ENCODE peak calls at places on chromosomes 1 and 21, in six cellular contexts. One of them, this sample, is unnamed.

GRCh38 chr1:23904748-23905357 is 8.3 kb downstream of the CNR2 start:
- DNase-seq in PC-3: peak; percentile 79
- DNase-seq in fibroblast of villous mesenchyme: no peak
- DNase-seq in cardiac muscle cell: no peak
- DNase-seq in uterus: no peak
- DNase-seq in stomach: no peak
- DNase-seq in this sample: no peak

GRCh38 chr1:231040800-231041704 is 998 bp upstream of the FAM89A start:
- DNase-seq in PC-3: no peak
- DNase-seq in fibroblast of villous mesenchyme: peak; percentile 70
- DNase-seq in stomach: no peak
- DNase-seq in uterus: peak; percentile 44
- DNase-seq in cardiac muscle cell: peak; percentile 34
- DNase-seq in this sample: no peak

GRCh38 chr1:109107785-109108184 is 6.1 kb upstream of the ELAPOR1 start:
- DNase-seq in PC-3: no peak
- DNase-seq in uterus: no peak
- DNase-seq in fibroblast of villous mesenchyme: no peak
- DNase-seq in cardiac muscle cell: no peak
- DNase-seq in stomach: no peak
- DNase-seq in this sample: no peak

GRCh38 chr1:151193856-151194255 is 3.9 kb upstream of the VPS72 start:
- DNase-seq in cardiac muscle cell: no peak
- DNase-seq in stomach: no peak
- DNase-seq in PC-3: no peak
- DNase-seq in fibroblast of villous mesenchyme: no peak
- DNase-seq in uterus: no peak
- DNase-seq in this sample: no peak

GRCh38 chr1:89531480-89532139 is 7.0 kb downstream of the LRRC8B start:
- DNase-seq in stomach: no peak
- DNase-seq in PC-3: no peak
- DNase-seq in fibroblast of villous mesenchyme: no peak
- DNase-seq in cardiac muscle cell: no peak
- DNase-seq in uterus: no peak
- DNase-seq in this sample: no peak

GRCh38 chr1:158931055-158931737 is at the start of gene PYHIN1:
- DNase-seq in stomach: no peak
- DNase-seq in PC-3: no peak
- DNase-seq in fibroblast of villous mesenchyme: no peak
- DNase-seq in cardiac muscle cell: no peak
- DNase-seq in uterus: no peak
- DNase-seq in this sample: no peak

GRCh38 chr1:159076753-159077656 is at the start of gene AIM2:
- DNase-seq in fibroblast of villous mesenchyme: peak; percentile 70
- DNase-seq in uterus: no peak
- DNase-seq in cardiac muscle cell: no peak
- DNase-seq in PC-3: peak; percentile 55
- DNase-seq in stomach: peak; percentile 49
- DNase-seq in this sample: no peak

GRCh38 chr1:54273092-54273836 is 73.3 kb downstream of the MRPL37 start:
- DNase-seq in stomach: peak; percentile 87
- DNase-seq in PC-3: no peak
- DNase-seq in uterus: peak; percentile 93
- DNase-seq in cardiac muscle cell: no peak
- DNase-seq in fibroblast of villous mesenchyme: peak; percentile 94
- DNase-seq in this sample: peak; percentile 69

GRCh38 chr1:21665711-21666571 is 3.2 kb downstream of the RAP1GAP start:
- DNase-seq in uterus: peak; percentile 9
- DNase-seq in stomach: peak; percentile 31
- DNase-seq in PC-3: peak; percentile 22
- DNase-seq in fibroblast of villous mesenchyme: no peak
- DNase-seq in cardiac muscle cell: no peak
- DNase-seq in this sample: no peak

GRCh38 chr1:198359024-198359653 is 181.3 kb downstream of the ATP6V1G3 start:
- DNase-seq in cardiac muscle cell: no peak
- DNase-seq in PC-3: peak; percentile 6
- DNase-seq in fibroblast of villous mesenchyme: peak; percentile 45
- DNase-seq in stomach: no peak
- DNase-seq in uterus: no peak
- DNase-seq in this sample: no peak

GRCh38 chr1:9891207-9891606 is 18.9 kb downstream of the CTNNBIP1 start:
- DNase-seq in cardiac muscle cell: no peak
- DNase-seq in uterus: no peak
- DNase-seq in PC-3: peak; percentile 26
- DNase-seq in fibroblast of villous mesenchyme: no peak
- DNase-seq in stomach: no peak
- DNase-seq in this sample: no peak

GRCh38 chr1:91929246-91929645 is 20.0 kb upstream of the BRDT start:
- DNase-seq in PC-3: no peak
- DNase-seq in stomach: no peak
- DNase-seq in fibroblast of villous mesenchyme: peak; percentile 63
- DNase-seq in uterus: no peak
- DNase-seq in cardiac muscle cell: peak; percentile 62
- DNase-seq in this sample: no peak

GRCh38 chr1:113146242-113147072 is 73.5 kb downstream of the LRIG2 start:
- DNase-seq in uterus: no peak
- DNase-seq in stomach: no peak
- DNase-seq in fibroblast of villous mesenchyme: peak; percentile 74
- DNase-seq in cardiac muscle cell: peak; percentile 11
- DNase-seq in PC-3: no peak
- DNase-seq in this sample: no peak

GRCh38 chr1:234885601-234886000 is 243.0 kb downstream of the TOMM20 start:
- DNase-seq in fibroblast of villous mesenchyme: peak; percentile 70
- DNase-seq in PC-3: no peak
- DNase-seq in cardiac muscle cell: no peak
- DNase-seq in uterus: no peak
- DNase-seq in stomach: no peak
- DNase-seq in this sample: no peak

GRCh38 chr1:179955318-179955638 is 668 bp downstream of the CEP350 start:
- DNase-seq in fibroblast of villous mesenchyme: peak; percentile 29
- DNase-seq in uterus: no peak
- DNase-seq in stomach: no peak
- DNase-seq in PC-3: no peak
- DNase-seq in cardiac muscle cell: no peak
- DNase-seq in this sample: no peak

GRCh38 chr1:20184997-20185833 is 681 bp upstream of the UBXN10 start:
- DNase-seq in fibroblast of villous mesenchyme: no peak
- DNase-seq in cardiac muscle cell: no peak
- DNase-seq in PC-3: no peak
- DNase-seq in uterus: no peak
- DNase-seq in stomach: no peak
- DNase-seq in this sample: no peak

GRCh38 chr1:225467193-225468020 is 39.6 kb upstream of the LBR start:
- DNase-seq in cardiac muscle cell: no peak
- DNase-seq in stomach: peak; percentile 63
- DNase-seq in PC-3: no peak
- DNase-seq in uterus: peak; percentile 66
- DNase-seq in fibroblast of villous mesenchyme: peak; percentile 48
- DNase-seq in this sample: peak; percentile 48

GRCh38 chr1:45840704-45841103 is 37.3 kb downstream of the MAST2 start:
- DNase-seq in uterus: no peak
- DNase-seq in stomach: no peak
- DNase-seq in fibroblast of villous mesenchyme: no peak
- DNase-seq in PC-3: peak; percentile 27
- DNase-seq in cardiac muscle cell: peak; percentile 1
- DNase-seq in this sample: no peak

GRCh38 chr21:42330380-42331336 is 15.4 kb upstream of the TFF3 start:
- DNase-seq in stomach: no peak
- DNase-seq in fibroblast of villous mesenchyme: no peak
- DNase-seq in PC-3: no peak
- DNase-seq in uterus: no peak
- DNase-seq in cardiac muscle cell: no peak
- DNase-seq in this sample: no peak

GRCh38 chr1:36517415-36517814 is 34.7 kb upstream of the CSF3R start:
- DNase-seq in PC-3: no peak
- DNase-seq in cardiac muscle cell: peak; percentile 13
- DNase-seq in stomach: no peak
- DNase-seq in fibroblast of villous mesenchyme: no peak
- DNase-seq in uterus: no peak
- DNase-seq in this sample: no peak

GRCh38 chr1:215119719-215120118 is 37.2 kb downstream of the KCNK2 start:
- DNase-seq in cardiac muscle cell: no peak
- DNase-seq in stomach: no peak
- DNase-seq in fibroblast of villous mesenchyme: peak; percentile 77
- DNase-seq in PC-3: no peak
- DNase-seq in uterus: no peak
- DNase-seq in this sample: no peak

GRCh38 chr1:175188936-175189335 is 3.6 kb downstream of the KIAA0040 start:
- DNase-seq in uterus: no peak
- DNase-seq in stomach: no peak
- DNase-seq in cardiac muscle cell: no peak
- DNase-seq in fibroblast of villous mesenchyme: no peak
- DNase-seq in PC-3: no peak
- DNase-seq in this sample: no peak

GRCh38 chr1:57160594-57160993 is 194.8 kb upstream of the C8B start:
- DNase-seq in cardiac muscle cell: no peak
- DNase-seq in stomach: no peak
- DNase-seq in uterus: no peak
- DNase-seq in fibroblast of villous mesenchyme: no peak
- DNase-seq in PC-3: no peak
- DNase-seq in this sample: no peak

GRCh38 chr1:11979453-11979817 is 809 bp upstream of the MFN2 start:
- DNase-seq in uterus: no peak
- DNase-seq in stomach: peak; percentile 32
- DNase-seq in cardiac muscle cell: no peak
- DNase-seq in fibroblast of villous mesenchyme: no peak
- DNase-seq in PC-3: no peak
- DNase-seq in this sample: peak; percentile 51

GRCh38 chr21:15064576-15065380 is at the start of gene NRIP1:
- DNase-seq in uterus: peak; percentile 90
- DNase-seq in PC-3: peak; percentile 89
- DNase-seq in cardiac muscle cell: peak; percentile 92
- DNase-seq in fibroblast of villous mesenchyme: peak; percentile 93
- DNase-seq in stomach: peak; percentile 92
- DNase-seq in this sample: peak; percentile 92

GRCh38 chr1:55284856-55285255 is 69.7 kb upstream of the USP24 start:
- DNase-seq in PC-3: peak; percentile 67
- DNase-seq in stomach: no peak
- DNase-seq in cardiac muscle cell: peak; percentile 57
- DNase-seq in uterus: peak; percentile 54
- DNase-seq in fibroblast of villous mesenchyme: peak; percentile 65
- DNase-seq in this sample: peak; percentile 30

GRCh38 chr1:219085082-219085481 is 88.6 kb upstream of the LYPLAL1 start:
- DNase-seq in stomach: no peak
- DNase-seq in fibroblast of villous mesenchyme: peak; percentile 95
- DNase-seq in PC-3: peak; percentile 89
- DNase-seq in cardiac muscle cell: no peak
- DNase-seq in uterus: no peak
- DNase-seq in this sample: no peak

DNA sequence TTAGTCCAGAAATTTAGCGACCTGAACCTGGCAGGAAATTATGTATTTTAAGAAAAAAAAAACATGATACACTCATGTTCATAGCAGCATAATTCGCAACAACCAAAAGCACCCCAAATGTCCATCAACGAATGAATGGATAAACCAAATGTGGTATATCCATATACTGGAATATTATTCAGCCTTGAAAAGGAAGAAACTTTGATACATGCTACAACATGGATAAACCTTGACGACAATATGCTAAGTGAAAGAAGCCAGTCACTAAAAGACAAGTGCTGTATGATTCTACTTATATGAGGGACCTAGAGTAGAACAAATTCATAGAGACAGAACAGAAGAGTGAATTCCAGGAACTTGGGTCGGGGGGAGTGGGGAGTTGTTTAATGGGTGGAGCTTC is 698 bp upstream of the OLIG1 start:
- DNase-seq in cardiac muscle cell: no peak
- DNase-seq in fibroblast of villous mesenchyme: no peak
- DNase-seq in uterus: no peak
- DNase-seq in stomach: no peak
- DNase-seq in PC-3: no peak
- DNase-seq in this sample: no peak
- H3K4me3 ChIP-seq in cardiac muscle cell: no peak overlapping the region
- H3K4me3 ChIP-seq in fibroblast of villous mesenchyme: no peak overlapping the region
- H3K4me3 ChIP-seq in uterus: no peak overlapping the region
- H3K4me3 ChIP-seq in stomach: no peak overlapping the region
- H3K4me3 ChIP-seq in PC-3: peak overlapping the region; percentile 68
- H3K4me3 ChIP-seq in this sample: no peak overlapping the region

GRCh38 chr21:34362136-34362444 is 1.7 kb upstream of the KCNE2 start:
- DNase-seq in fibroblast of villous mesenchyme: no peak
- DNase-seq in cardiac muscle cell: no peak
- DNase-seq in uterus: no peak
- DNase-seq in PC-3: no peak
- DNase-seq in stomach: no peak
- DNase-seq in this sample: no peak
- TF ChIP-seq CTCF in fibroblast of villous mesenchyme: no peak
- TF ChIP-seq CTCF in cardiac muscle cell: no peak
- TF ChIP-seq CTCF in uterus: no peak
- TF ChIP-seq CTCF in PC-3: peak; percentile 23
- TF ChIP-seq CTCF in stomach: peak; percentile 8
- TF ChIP-seq CTCF in this sample: peak; percentile 57

GRCh38 chr1:80365634-80366033 is 1359.1 kb upstream of the ADGRL4 start:
- DNase-seq in cardiac muscle cell: no peak
- DNase-seq in stomach: no peak
- DNase-seq in fibroblast of villous mesenchyme: no peak
- DNase-seq in PC-3: no peak
- DNase-seq in uterus: no peak
- DNase-seq in this sample: no peak
- H3K4me3 ChIP-seq in cardiac muscle cell: no peak overlapping the region
- H3K4me3 ChIP-seq in stomach: no peak overlapping the region
- H3K4me3 ChIP-seq in fibroblast of villous mesenchyme: no peak overlapping the region
- H3K4me3 ChIP-seq in PC-3: no peak overlapping the region
- H3K4me3 ChIP-seq in uterus: no peak overlapping the region
- H3K4me3 ChIP-seq in this sample: no peak overlapping the region

DNA sequence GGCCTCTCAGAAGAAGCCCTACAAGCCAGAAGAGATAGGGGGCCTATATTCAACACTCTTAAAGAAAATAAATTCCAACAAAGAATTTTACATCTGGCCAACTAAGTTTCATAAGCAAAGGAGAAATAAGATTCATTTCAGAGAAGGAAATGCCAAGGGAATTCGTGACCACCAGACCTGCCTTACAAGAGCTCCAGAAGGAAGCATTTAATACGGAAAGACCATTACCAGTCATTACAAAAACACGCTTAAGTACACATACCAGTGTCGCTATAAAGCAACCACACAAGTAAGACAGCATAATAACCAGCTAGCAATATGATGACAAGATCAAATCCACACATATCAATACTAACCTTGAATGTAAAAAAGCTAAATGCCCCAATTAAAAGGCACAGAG is 704.9 kb upstream of the CHRM3 start:
- DNase-seq in PC-3: peak; percentile 35
- DNase-seq in uterus: no peak
- DNase-seq in fibroblast of villous mesenchyme: no peak
- DNase-seq in cardiac muscle cell: no peak
- DNase-seq in stomach: no peak
- DNase-seq in this sample: no peak
- TF ChIP-seq CTCF in PC-3: no peak
- TF ChIP-seq CTCF in uterus: no peak
- TF ChIP-seq CTCF in fibroblast of villous mesenchyme: no peak
- TF ChIP-seq CTCF in cardiac muscle cell: no peak
- TF ChIP-seq CTCF in stomach: no peak
- TF ChIP-seq CTCF in this sample: no peak

This sample was measured in dorsolateral prefrontal cortex.